ENCODE peak calls at places on chromosomes 5 and 9, in seven cellular contexts. One of them, this sample, is unnamed.

GRCh38 chr9:135533674-135534073 is 12.3 kb upstream of the OBP2A start:
- DNase-seq in suprapubic skin: peak
- DNase-seq in A549: no peak
- DNase-seq in transverse colon: no peak
- DNase-seq in HepG2: no peak
- DNase-seq in stomach: peak
- DNase-seq in SK-N-SH: no peak
- DNase-seq in this sample: no peak

GRCh38 chr5:87121315-87122170 is 146.1 kb upstream of the RASA1 start:
- DNase-seq in HepG2: peak
- DNase-seq in transverse colon: peak
- DNase-seq in A549: peak
- DNase-seq in SK-N-SH: no peak
- DNase-seq in stomach: no peak
- DNase-seq in suprapubic skin: no peak
- DNase-seq in this sample: no peak

GRCh38 chr5:145347026-145347616 is 488.0 kb downstream of the PRELID2 start:
- DNase-seq in SK-N-SH: peak
- DNase-seq in transverse colon: no peak
- DNase-seq in A549: peak
- DNase-seq in suprapubic skin: no peak
- DNase-seq in HepG2: peak
- DNase-seq in stomach: no peak
- DNase-seq in this sample: no peak

GRCh38 chr9:113350937-113351336 is 1.6 kb downstream of the BSPRY start:
- DNase-seq in stomach: no peak
- DNase-seq in A549: no peak
- DNase-seq in HepG2: no peak
- DNase-seq in suprapubic skin: no peak
- DNase-seq in SK-N-SH: no peak
- DNase-seq in transverse colon: no peak
- DNase-seq in this sample: no peak

GRCh38 chr5:111224561-111224989 is 391 bp downstream of the CAMK4 start:
- DNase-seq in A549: no peak
- DNase-seq in SK-N-SH: no peak
- DNase-seq in stomach: no peak
- DNase-seq in suprapubic skin: no peak
- DNase-seq in transverse colon: no peak
- DNase-seq in HepG2: no peak
- DNase-seq in this sample: no peak

GRCh38 chr9:135015096-135015495 is 72.4 kb upstream of the OLFM1 start:
- DNase-seq in suprapubic skin: no peak
- DNase-seq in stomach: no peak
- DNase-seq in transverse colon: no peak
- DNase-seq in HepG2: no peak
- DNase-seq in A549: no peak
- DNase-seq in SK-N-SH: no peak
- DNase-seq in this sample: no peak

GRCh38 chr5:137594717-137595116 is 95.6 kb upstream of the SPOCK1 start:
- DNase-seq in transverse colon: no peak
- DNase-seq in suprapubic skin: no peak
- DNase-seq in SK-N-SH: no peak
- DNase-seq in stomach: no peak
- DNase-seq in HepG2: no peak
- DNase-seq in A549: no peak
- DNase-seq in this sample: no peak

GRCh38 chr5:14407746-14408175 is 173.8 kb upstream of the OTULINL start:
- DNase-seq in HepG2: no peak
- DNase-seq in SK-N-SH: no peak
- DNase-seq in transverse colon: no peak
- DNase-seq in A549: no peak
- DNase-seq in suprapubic skin: no peak
- DNase-seq in stomach: no peak
- DNase-seq in this sample: no peak

GRCh38 chr9:106731910-106732309 is 131.1 kb upstream of the ZNF462 start:
- DNase-seq in transverse colon: no peak
- DNase-seq in A549: no peak
- DNase-seq in stomach: no peak
- DNase-seq in HepG2: no peak
- DNase-seq in suprapubic skin: no peak
- DNase-seq in SK-N-SH: peak
- DNase-seq in this sample: no peak

GRCh38 chr5:103571730-103572129 is 9.1 kb upstream of the NUDT12 start:
- DNase-seq in stomach: no peak
- DNase-seq in transverse colon: no peak
- DNase-seq in A549: no peak
- DNase-seq in SK-N-SH: no peak
- DNase-seq in suprapubic skin: no peak
- DNase-seq in HepG2: no peak
- DNase-seq in this sample: no peak

GRCh38 chr5:158700231-158700996 is 399.3 kb downstream of the EBF1 start:
- DNase-seq in HepG2: no peak
- DNase-seq in suprapubic skin: no peak
- DNase-seq in SK-N-SH: no peak
- DNase-seq in transverse colon: no peak
- DNase-seq in stomach: no peak
- DNase-seq in A549: no peak
- DNase-seq in this sample: no peak

GRCh38 chr5:17359451-17359965 is 138.5 kb upstream of the TAF11L2 start:
- DNase-seq in A549: no peak
- DNase-seq in stomach: no peak
- DNase-seq in HepG2: no peak
- DNase-seq in transverse colon: no peak
- DNase-seq in suprapubic skin: no peak
- DNase-seq in SK-N-SH: no peak
- DNase-seq in this sample: no peak

GRCh38 chr5:67494186-67494842 is 297.7 kb upstream of the CD180 start:
- DNase-seq in SK-N-SH: no peak
- DNase-seq in stomach: no peak
- DNase-seq in A549: no peak
- DNase-seq in suprapubic skin: no peak
- DNase-seq in transverse colon: no peak
- DNase-seq in HepG2: no peak
- DNase-seq in this sample: peak

GRCh38 chr5:151947924-151948323 is 23.3 kb upstream of the GLRA1 start:
- DNase-seq in transverse colon: no peak
- DNase-seq in HepG2: no peak
- DNase-seq in SK-N-SH: no peak
- DNase-seq in stomach: no peak
- DNase-seq in suprapubic skin: no peak
- DNase-seq in A549: no peak
- DNase-seq in this sample: no peak

GRCh38 chr9:82491604-82492003 is 503.0 kb downstream of the SPATA31D1 start:
- DNase-seq in A549: no peak
- DNase-seq in stomach: no peak
- DNase-seq in HepG2: no peak
- DNase-seq in transverse colon: no peak
- DNase-seq in suprapubic skin: no peak
- DNase-seq in SK-N-SH: no peak
- DNase-seq in this sample: no peak

GRCh38 chr9:126614455-126615248 is 924 bp downstream of the LMX1B start:
- DNase-seq in transverse colon: no peak
- DNase-seq in HepG2: no peak
- DNase-seq in SK-N-SH: peak
- DNase-seq in stomach: no peak
- DNase-seq in suprapubic skin: no peak
- DNase-seq in A549: no peak
- DNase-seq in this sample: no peak

GRCh38 chr9:85344901-85345300 is 396.9 kb downstream of the AGTPBP1 start:
- DNase-seq in HepG2: no peak
- DNase-seq in stomach: no peak
- DNase-seq in suprapubic skin: no peak
- DNase-seq in A549: no peak
- DNase-seq in SK-N-SH: no peak
- DNase-seq in transverse colon: no peak
- DNase-seq in this sample: no peak

GRCh38 chr5:1033178-1033577 is 24.6 kb downstream of the NKD2 start:
- DNase-seq in A549: no peak
- DNase-seq in suprapubic skin: peak
- DNase-seq in transverse colon: no peak
- DNase-seq in HepG2: no peak
- DNase-seq in stomach: no peak
- DNase-seq in SK-N-SH: peak
- DNase-seq in this sample: no peak

GRCh38 chr5:15579193-15579990 is 79.4 kb downstream of the FBXL7 start:
- DNase-seq in suprapubic skin: no peak
- DNase-seq in SK-N-SH: peak
- DNase-seq in transverse colon: no peak
- DNase-seq in stomach: no peak
- DNase-seq in A549: no peak
- DNase-seq in HepG2: no peak
- DNase-seq in this sample: no peak

GRCh38 chr5:36441215-36441614 is 139.5 kb upstream of the RANBP3L start:
- DNase-seq in stomach: no peak
- DNase-seq in transverse colon: no peak
- DNase-seq in SK-N-SH: no peak
- DNase-seq in suprapubic skin: no peak
- DNase-seq in HepG2: no peak
- DNase-seq in A549: no peak
- DNase-seq in this sample: no peak

GRCh38 chr9:1222511-1222910 is 172.4 kb downstream of the DMRT2 start:
- DNase-seq in stomach: no peak
- DNase-seq in transverse colon: no peak
- DNase-seq in SK-N-SH: no peak
- DNase-seq in suprapubic skin: no peak
- DNase-seq in HepG2: no peak
- DNase-seq in A549: no peak
- DNase-seq in this sample: no peak

GRCh38 chr5:170252710-170253350 is 20.0 kb downstream of the C5orf58 start:
- DNase-seq in stomach: no peak
- DNase-seq in transverse colon: no peak
- DNase-seq in suprapubic skin: no peak
- DNase-seq in HepG2: no peak
- DNase-seq in A549: no peak
- DNase-seq in SK-N-SH: peak
- DNase-seq in this sample: no peak

GRCh38 chr5:145294321-145294720 is 540.8 kb downstream of the PRELID2 start:
- DNase-seq in HepG2: no peak
- DNase-seq in SK-N-SH: no peak
- DNase-seq in stomach: no peak
- DNase-seq in suprapubic skin: no peak
- DNase-seq in A549: no peak
- DNase-seq in transverse colon: no peak
- DNase-seq in this sample: no peak

GRCh38 chr5:61817472-61818326 is 485.6 kb downstream of the ZSWIM6 start:
- DNase-seq in suprapubic skin: no peak
- DNase-seq in transverse colon: peak
- DNase-seq in A549: peak
- DNase-seq in SK-N-SH: peak
- DNase-seq in HepG2: peak
- DNase-seq in stomach: peak
- DNase-seq in this sample: peak

GRCh38 chr9:108416321-108416720 is 439.5 kb downstream of the ACTL7B start:
- DNase-seq in A549: peak
- DNase-seq in HepG2: peak
- DNase-seq in stomach: no peak
- DNase-seq in transverse colon: no peak
- DNase-seq in SK-N-SH: no peak
- DNase-seq in suprapubic skin: no peak
- DNase-seq in this sample: no peak

GRCh38 chr5:120473332-120473731 is 9.2 kb downstream of the PRR16 start:
- DNase-seq in A549: no peak
- DNase-seq in HepG2: no peak
- DNase-seq in SK-N-SH: no peak
- DNase-seq in transverse colon: no peak
- DNase-seq in suprapubic skin: no peak
- DNase-seq in stomach: no peak
- DNase-seq in this sample: no peak

DNA sequence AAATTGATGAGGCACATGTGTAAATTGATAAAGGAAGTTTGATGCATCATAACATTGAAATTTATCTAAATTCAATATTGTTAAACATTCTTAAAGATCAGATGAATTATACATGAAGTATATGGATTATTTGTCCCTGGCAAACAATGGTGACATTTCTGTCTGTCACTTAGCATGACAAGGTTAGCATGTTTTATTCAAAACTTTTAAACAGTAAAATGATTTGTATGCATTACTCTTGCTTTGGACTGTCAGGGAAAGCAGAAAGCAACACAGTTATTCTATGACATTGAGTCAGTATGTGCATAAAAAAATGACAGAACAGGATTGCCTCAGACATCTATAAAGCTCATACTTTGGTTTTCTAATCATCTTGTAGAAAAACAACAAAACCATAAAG is 193.7 kb downstream of the IZUMO3 start:
- DNase-seq in A549: no peak
- DNase-seq in suprapubic skin: no peak
- DNase-seq in stomach: no peak
- DNase-seq in HepG2: no peak
- DNase-seq in SK-N-SH: no peak
- DNase-seq in transverse colon: no peak
- DNase-seq in this sample: no peak
- TF ChIP-seq EP300 in A549: no peak
- TF ChIP-seq EP300 in suprapubic skin: no peak
- TF ChIP-seq EP300 in stomach: no peak
- TF ChIP-seq EP300 in HepG2: no peak
- TF ChIP-seq EP300 in SK-N-SH: no peak
- TF ChIP-seq EP300 in transverse colon: no peak
- TF ChIP-seq EP300 in this sample: no peak

GRCh38 chr5:107154598-107154997 is 516.1 kb downstream of the EFNA5 start:
- DNase-seq in suprapubic skin: no peak
- DNase-seq in transverse colon: no peak
- DNase-seq in A549: no peak
- DNase-seq in SK-N-SH: no peak
- DNase-seq in HepG2: no peak
- DNase-seq in stomach: no peak
- DNase-seq in this sample: no peak

GRCh38 chr5:107153304-107153703 is 517.4 kb downstream of the EFNA5 start:
- DNase-seq in transverse colon: no peak
- DNase-seq in stomach: no peak
- DNase-seq in HepG2: no peak
- DNase-seq in A549: no peak
- DNase-seq in SK-N-SH: no peak
- DNase-seq in suprapubic skin: no peak
- DNase-seq in this sample: no peak

GRCh38 chr5:107147584-107147983 is 523.2 kb downstream of the EFNA5 start:
- DNase-seq in suprapubic skin: no peak
- DNase-seq in HepG2: no peak
- DNase-seq in A549: no peak
- DNase-seq in transverse colon: no peak
- DNase-seq in SK-N-SH: no peak
- DNase-seq in stomach: no peak
- DNase-seq in this sample: no peak

GRCh38 chr5:107149243-107149642 is 521.5 kb downstream of the EFNA5 start:
- DNase-seq in A549: no peak
- DNase-seq in transverse colon: no peak
- DNase-seq in suprapubic skin: no peak
- DNase-seq in SK-N-SH: no peak
- DNase-seq in HepG2: no peak
- DNase-seq in stomach: no peak
- DNase-seq in this sample: no peak
- TF ChIP-seq EP300 in A549: no peak
- TF ChIP-seq EP300 in transverse colon: no peak
- TF ChIP-seq EP300 in suprapubic skin: no peak
- TF ChIP-seq EP300 in SK-N-SH: no peak
- TF ChIP-seq EP300 in HepG2: no peak
- TF ChIP-seq EP300 in stomach: no peak
- TF ChIP-seq EP300 in this sample: no peak

GRCh38 chr9:75198436-75198835 is 110.1 kb downstream of the OSTF1 start:
- DNase-seq in transverse colon: no peak
- DNase-seq in SK-N-SH: peak
- DNase-seq in stomach: no peak
- DNase-seq in A549: no peak
- DNase-seq in HepG2: no peak
- DNase-seq in suprapubic skin: no peak
- DNase-seq in this sample: no peak
- TF ChIP-seq EP300 in transverse colon: no peak
- TF ChIP-seq EP300 in SK-N-SH: no peak
- TF ChIP-seq EP300 in stomach: no peak
- TF ChIP-seq EP300 in A549: no peak
- TF ChIP-seq EP300 in HepG2: no peak
- TF ChIP-seq EP300 in suprapubic skin: no peak
- TF ChIP-seq EP300 in this sample: no peak

GRCh38 chr5:168066536-168067208 is 224.8 kb upstream of the WWC1 start:
- DNase-seq in HepG2: no peak
- DNase-seq in stomach: no peak
- DNase-seq in A549: no peak
- DNase-seq in SK-N-SH: no peak
- DNase-seq in suprapubic skin: no peak
- DNase-seq in transverse colon: no peak
- DNase-seq in this sample: no peak
- TF ChIP-seq EP300 in HepG2: no peak
- TF ChIP-seq EP300 in stomach: no peak
- TF ChIP-seq EP300 in A549: no peak
- TF ChIP-seq EP300 in SK-N-SH: no peak
- TF ChIP-seq EP300 in suprapubic skin: no peak
- TF ChIP-seq EP300 in transverse colon: no peak
- TF ChIP-seq EP300 in this sample: no peak